ENCODE peak calls at places on chromosomes 1 and 21, in six cellular contexts. Q is AG10803, C is endodermal cell, P is epithelial cell of esophagus, S is GM20000, A is tibial artery. N is an unnamed sample.

GRCh38 chr1:161962094-161962887 is 61.4 kb downstream of the OLFML2B start:
- DNase-seq in P (peak; percentile 55), Q (peak; percentile 92), C (peak; percentile 35), A (no peak), S (peak; percentile 68), N (no peak)

GRCh38 chr1:29124366-29125236 is 898 bp upstream of the TMEM200B start:
- DNase-seq in A (peak; percentile 74), P (peak; percentile 35), S (peak; percentile 86), C (peak; percentile 98), Q (peak; percentile 77), N (peak; percentile 67)

GRCh38 chr1:201119826-201120225 is 7.2 kb downstream of the ASCL5 start:
- DNase-seq in S (no peak), C (no peak), A (no peak), P (no peak), Q (peak; percentile 20), N (peak; percentile 58)

GRCh38 chr1:220879509-220880366 is 495 bp downstream of the HLX start:
- DNase-seq in P (peak; percentile 24), S (peak; percentile 73), Q (peak; percentile 44), C (peak; percentile 79), A (no peak), N (no peak)

GRCh38 chr1:89978763-89979162 is 16.1 kb upstream of the ZNF326 start:
- DNase-seq in P (no peak), Q (peak; percentile 52), C (no peak), A (no peak), S (no peak), N (no peak)

GRCh38 chr1:227604446-227604845 is 41.1 kb downstream of the ZNF678 start:
- DNase-seq in Q (no peak), S (no peak), A (no peak), P (no peak), C (no peak), N (no peak)

GRCh38 chr21:46226920-46227599 is 1.5 kb downstream of the LSS start:
- DNase-seq in P (peak; percentile 85), C (peak; percentile 67), S (peak; percentile 59), A (no peak), Q (peak; percentile 55), N (peak; percentile 21)

GRCh38 chr1:83931658-83932253 is 67.2 kb downstream of the TTLL7 start:
- DNase-seq in A (no peak), P (peak; percentile 54), S (peak; percentile 56), Q (peak; percentile 56), C (no peak), N (peak; percentile 51)

GRCh38 chr1:23424171-23424959 is at the start of gene TCEA3:
- DNase-seq in A (no peak), S (peak; percentile 52), Q (peak; percentile 19), P (no peak), C (peak; percentile 75), N (no peak)

GRCh38 chr21:25107708-25108107 is 499.6 kb downstream of the MRPL39 start:
- DNase-seq in S (no peak), C (no peak), A (no peak), Q (peak; percentile 70), P (peak; percentile 11), N (peak; percentile 80)

GRCh38 chr1:108597041-108597440 is 37.1 kb downstream of the EEIG2 start:
- DNase-seq in Q (no peak), A (no peak), P (no peak), S (no peak), C (no peak), N (no peak)

GRCh38 chr1:56634981-56635380 is 10.1 kb upstream of the PRKAA2 start:
- DNase-seq in A (no peak), Q (no peak), S (no peak), C (no peak), P (no peak), N (no peak)

GRCh38 chr1:6102227-6102845 is 56.6 kb downstream of the KCNAB2 start:
- DNase-seq in A (no peak), C (no peak), S (no peak), P (no peak), Q (no peak), N (no peak)

GRCh38 chr1:43822040-43822439 is 111.6 kb upstream of the ARTN start:
- DNase-seq in S (no peak), C (no peak), Q (peak; percentile 91), P (peak; percentile 91), A (peak; percentile 32), N (no peak)

GRCh38 chr1:69994261-69994660 is 211.1 kb downstream of the LRRC40 start:
- DNase-seq in A (no peak), P (peak; percentile 19), S (no peak), Q (peak; percentile 20), C (no peak), N (no peak)

GRCh38 chr1:209742409-209743144 is 13.3 kb upstream of the TRAF3IP3 start:
- DNase-seq in S (no peak), A (no peak), C (no peak), Q (peak; percentile 58), P (no peak), N (no peak)

GRCh38 chr1:18394563-18395156 is 86.1 kb upstream of the KLHDC7A start:
- DNase-seq in S (no peak), Q (no peak), C (no peak), A (no peak), P (no peak), N (no peak)

GRCh38 chr1:7671146-7671465 is 100.0 kb upstream of the VAMP3 start:
- DNase-seq in P (no peak), Q (no peak), S (no peak), A (no peak), C (no peak), N (no peak)

GRCh38 chr1:169118227-169118626 is 11.7 kb downstream of the ATP1B1 start:
- DNase-seq in S (no peak), C (no peak), P (peak; percentile 39), Q (no peak), A (no peak), N (no peak)

GRCh38 chr1:156136970-156137483 is 16.4 kb upstream of the SEMA4A start:
- DNase-seq in Q (no peak), A (no peak), P (no peak), S (no peak), C (peak; percentile 79), N (no peak)
- TF ChIP-seq CTCF in Q (peak; percentile 17), A (no peak), P (peak; percentile 14), S (no peak), C (peak; percentile 70), N (peak; percentile 23)

GRCh38 chr1:52264530-52265115 is 101.4 kb downstream of the CC2D1B start:
- DNase-seq in A (no peak), P (no peak), C (no peak), Q (no peak), S (no peak), N (no peak)
- TF ChIP-seq CTCF in A (no peak), P (no peak), C (peak; percentile 49), Q (no peak), S (no peak), N (no peak)

GRCh38 chr1:166981589-166981988 is 6.2 kb upstream of the ILDR2 start:
- DNase-seq in Q (no peak), A (no peak), S (no peak), C (no peak), P (no peak), N (no peak)
- TF ChIP-seq CTCF in Q (no peak), A (no peak), S (no peak), C (no peak), P (no peak), N (no peak)

GRCh38 chr1:37890378-37891014 is 31.1 kb upstream of the MTF1 start:
- DNase-seq in S (peak; percentile 67), A (no peak), P (peak; percentile 66), Q (peak; percentile 34), C (no peak), N (peak; percentile 67)
- TF ChIP-seq CTCF in S (peak; percentile 13), A (peak; percentile 56), P (peak; percentile 41), Q (peak; percentile 47), C (peak; percentile 72), N (peak; percentile 45)

GRCh38 chr1:39088658-39089057 is 62.5 kb downstream of the NDUFS5 start:
- DNase-seq in C (no peak), Q (no peak), A (no peak), S (no peak), P (no peak), N (peak; percentile 23)
- TF ChIP-seq CTCF in C (no peak), Q (no peak), A (no peak), S (no peak), P (no peak), N (no peak)

GRCh38 chr1:72570815-72571214 is 288.5 kb upstream of the NEGR1 start:
- DNase-seq in Q (no peak), P (no peak), C (no peak), S (no peak), A (no peak), N (no peak)

GRCh38 chr1:72567511-72567910 is 285.2 kb upstream of the NEGR1 start:
- DNase-seq in P (no peak), S (no peak), Q (peak; percentile 17), C (no peak), A (no peak), N (no peak)

GRCh38 chr1:72564749-72565148 is 282.4 kb upstream of the NEGR1 start:
- DNase-seq in Q (no peak), P (no peak), C (no peak), S (no peak), A (no peak), N (no peak)

DNA sequence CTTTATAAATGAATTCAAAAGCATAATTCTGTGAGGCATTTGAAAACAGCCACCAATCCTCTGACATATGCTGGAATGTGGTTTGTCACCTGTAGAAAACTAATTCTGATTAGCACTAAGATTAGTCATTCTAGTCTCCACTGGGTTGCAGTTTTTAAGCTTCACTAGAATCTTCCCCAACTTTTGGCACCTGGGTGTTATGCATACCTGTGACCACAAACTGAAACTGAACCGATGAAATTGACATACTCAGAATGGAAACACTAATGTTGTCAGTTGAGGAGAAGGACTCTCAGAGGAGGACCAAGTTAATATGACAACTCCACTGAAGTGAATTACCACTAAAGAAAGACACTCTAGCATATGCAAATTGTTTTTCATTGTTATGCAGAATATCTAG is 285.8 kb upstream of the NEGR1 start:
- DNase-seq in A (no peak), Q (no peak), S (no peak), C (no peak), P (no peak), N (no peak)
- TF ChIP-seq CTCF in A (no peak), Q (no peak), S (no peak), C (no peak), P (no peak), N (no peak)

GRCh38 chr1:204867203-204867602 is 3.5 kb upstream of the NFASC start:
- DNase-seq in S (no peak), C (no peak), Q (no peak), P (no peak), A (no peak), N (no peak)

GRCh38 chr1:204868340-204868700 is 2.3 kb upstream of the NFASC start:
- DNase-seq in A (no peak), P (no peak), Q (no peak), S (no peak), C (peak; percentile 66), N (no peak)

GRCh38 chr1:204866051-204866596 is 4.5 kb upstream of the NFASC start:
- DNase-seq in P (no peak), A (no peak), Q (no peak), C (peak; percentile 16), S (no peak), N (no peak)

GRCh38 chr1:204869097-204869496 is 1.6 kb upstream of the NFASC start:
- DNase-seq in P (no peak), A (no peak), C (no peak), Q (no peak), S (no peak), N (no peak)

GRCh38 chr1:204867666-204868339 is 2.9 kb upstream of the NFASC start:
- DNase-seq in Q (no peak), C (peak; percentile 34), A (no peak), S (no peak), P (no peak), N (no peak)
- TF ChIP-seq CTCF in Q (no peak), C (no peak), A (no peak), S (no peak), P (no peak), N (no peak)

N was measured in NB4.